ENCODE peak calls at places on chromosome X, in four cellular contexts. J is EH, A is HS-27A, S is HEK293T. V is an unnamed sample.

GRCh38 chrX:147376601-147377387 is 534.9 kb upstream of the FMR1 start:
- DNase-seq in A (no peak), J (no peak), S (no peak), V (no peak)

GRCh38 chrX:41377624-41378023 is 43.7 kb downstream of the DDX3X start:
- DNase-seq in A (no peak), J (no peak), S (no peak), V (no peak)

GRCh38 chrX:19593684-19594083 is 78.4 kb upstream of the MAP3K15 start:
- DNase-seq in J (peak; percentile 57), A (no peak), S (peak; percentile 25), V (no peak)

GRCh38 chrX:108090474-108091265 is 672 bp downstream of the PSMD10 start:
- DNase-seq in A (peak; percentile 35), J (peak; percentile 65), S (no peak), V (no peak)

GRCh38 chrX:26783512-26784225 is 567.7 kb downstream of the MAGEB5 start:
- DNase-seq in A (no peak), S (peak; percentile 32), J (no peak), V (no peak)

GRCh38 chrX:13658602-13659001 is 5.7 kb downstream of the TCEANC start:
- DNase-seq in J (peak; percentile 56), A (no peak), S (peak; percentile 19), V (peak; percentile 23)

GRCh38 chrX:72041166-72041565 is 90.5 kb downstream of the RTL5 start:
- DNase-seq in J (no peak), S (no peak), A (no peak), V (no peak)

GRCh38 chrX:150569155-150569477 is 695 bp downstream of the MTM1 start:
- DNase-seq in S (no peak), A (no peak), J (peak; percentile 54), V (no peak)

GRCh38 chrX:150198776-150199175 is 164.3 kb upstream of the MAMLD1 start:
- DNase-seq in S (no peak), J (peak; percentile 72), A (no peak), V (no peak)

GRCh38 chrX:30521440-30522182 is 56.0 kb downstream of the TASL start:
- DNase-seq in A (no peak), S (no peak), J (peak; percentile 89), V (no peak)

GRCh38 chrX:40278340-40279090 is 180.8 kb upstream of the BCOR start:
- DNase-seq in J (no peak), S (no peak), A (no peak), V (no peak)

GRCh38 chrX:131388293-131388692 is 99.2 kb upstream of the IGSF1 start:
- DNase-seq in J (no peak), A (no peak), S (no peak), V (no peak)

GRCh38 chrX:24838624-24839023 is 144.9 kb downstream of the POLA1 start:
- DNase-seq in A (no peak), J (peak; percentile 43), S (peak; percentile 15), V (no peak)

GRCh38 chrX:41692162-41692749 is 3.5 kb downstream of the GPR34 start:
- DNase-seq in S (no peak), A (no peak), J (peak; percentile 64), V (no peak)

GRCh38 chrX:72475338-72475737 is 97.3 kb downstream of the HDAC8 start:
- DNase-seq in J (no peak), A (no peak), S (no peak), V (no peak)

GRCh38 chrX:120316587-120317283 is 5.5 kb upstream of the TMEM255A start:
- DNase-seq in J (peak; percentile 35), A (no peak), S (no peak), V (peak; percentile 5)

GRCh38 chrX:42673411-42673810 is 104.6 kb downstream of the PPP1R2C start:
- DNase-seq in J (peak; percentile 0), S (no peak), A (no peak), V (no peak)

GRCh38 chrX:21934414-21934813 is 6.1 kb upstream of the SMS start:
- DNase-seq in J (peak; percentile 26), S (no peak), A (no peak), V (no peak)

GRCh38 chrX:20056704-20057103 is 60.0 kb downstream of the MAP7D2 start:
- DNase-seq in S (no peak), A (no peak), J (no peak), V (no peak)

GRCh38 chrX:24464836-24465523 is at the start of gene PDK3:
- DNase-seq in S (peak; percentile 87), J (peak; percentile 80), A (peak; percentile 42), V (peak; percentile 42)

GRCh38 chrX:50161143-50161542 is 39.7 kb downstream of the AKAP4 start:
- DNase-seq in S (no peak), A (no peak), J (no peak), V (no peak)

GRCh38 chrX:152876931-152877840 is 20.7 kb upstream of the ZNF185 start:
- DNase-seq in A (no peak), J (no peak), S (no peak), V (no peak)

GRCh38 chrX:46582964-46583363 is 9.4 kb downstream of the CHST7 start:
- DNase-seq in J (peak; percentile 92), S (no peak), A (peak; percentile 50), V (no peak)

GRCh38 chrX:138745215-138745614 is 33.7 kb upstream of the FGF13 start:
- DNase-seq in S (peak; percentile 56), A (no peak), J (peak; percentile 25), V (peak; percentile 14)

GRCh38 chrX:42680651-42681050 is 97.3 kb downstream of the PPP1R2C start:
- DNase-seq in J (no peak), A (no peak), S (no peak), V (no peak)

GRCh38 chrX:44175455-44175854 is 168.0 kb downstream of the EFHC2 start:
- DNase-seq in S (no peak), J (no peak), A (no peak), V (no peak)

GRCh38 chrX:13487731-13488505 is 81.5 kb upstream of the EGFL6 start:
- DNase-seq in S (peak; percentile 50), J (peak; percentile 93), A (peak; percentile 77), V (peak; percentile 58)

GRCh38 chrX:16002185-16002584 is 121.2 kb upstream of the GRPR start:
- DNase-seq in J (peak; percentile 13), S (no peak), A (no peak), V (no peak)

GRCh38 chrX:13721819-13722527 is 12.4 kb downstream of the TRAPPC2 start:
- DNase-seq in A (no peak), S (no peak), J (peak; percentile 41), V (no peak)

GRCh38 chrX:130176354-130176776 is 4.6 kb downstream of the RAB33A start:
- DNase-seq in A (no peak), S (no peak), J (peak; percentile 27), V (no peak)

GRCh38 chrX:45986971-45987370 is 558.2 kb downstream of the ZNF674 start:
- DNase-seq in S (no peak), A (no peak), J (peak; percentile 1), V (no peak)